ENCODE peak calls at places on chromosomes 2 and 18, in five cellular contexts. L is tibial nerve, O is uterus, S is body of pancreas, W is esophagus squamous epithelium. Z is an unnamed sample. For H3K36me3, the result is how much of the 10 kb centered on the place peaks cover.

GRCh38 chr2:4533806-4534205 is 830.4 kb downstream of the DCDC2C start:
- DNase-seq in W (no peak), S (no peak), L (no peak), O (no peak), Z (no peak)

GRCh38 chr18:13219012-13219396 is 444 bp downstream of the LDLRAD4 start:
- DNase-seq in W (no peak), S (no peak), L (no peak), O (no peak), Z (no peak)

GRCh38 chr2:121388371-121388770 is 103.4 kb upstream of the TFCP2L1 start:
- DNase-seq in L (no peak), S (no peak), W (no peak), O (no peak), Z (no peak)

GRCh38 chr2:54669677-54670484 is 53.6 kb upstream of the EML6 start:
- DNase-seq in W (no peak), O (peak), S (peak), L (no peak), Z (no peak)

GRCh38 chr18:59459352-59460059 is 100.4 kb upstream of the LMAN1 start:
- DNase-seq in O (no peak), S (no peak), W (no peak), L (no peak), Z (peak)

GRCh38 chr2:70785137-70785911 is 5.1 kb downstream of the FIGLA start:
- DNase-seq in L (no peak), S (no peak), O (no peak), W (no peak), Z (peak)

GRCh38 chr2:20366672-20367116 is 16.1 kb upstream of the PUM2 start:
- DNase-seq in L (no peak), O (no peak), W (no peak), S (no peak), Z (no peak)

GRCh38 chr2:121777699-121778058 is 22.2 kb downstream of the TSN start:
- DNase-seq in S (no peak), W (no peak), O (no peak), L (no peak), Z (peak)

GRCh38 chr2:79860233-79861058 is 347.6 kb downstream of the CTNNA2 start:
- DNase-seq in O (no peak), L (no peak), S (peak), W (no peak), Z (no peak)

GRCh38 chr2:150134223-150134858 is 353.1 kb downstream of the RND3 start:
- DNase-seq in W (no peak), L (no peak), O (no peak), S (no peak), Z (no peak)

GRCh38 chr2:158921599-158922408 is 46.6 kb upstream of the TANC1 start:
- DNase-seq in S (no peak), O (no peak), L (no peak), W (no peak), Z (no peak)

GRCh38 chr2:42171396-42171971 is 2.3 kb downstream of the EML4 start:
- DNase-seq in O (no peak), S (no peak), W (no peak), L (no peak), Z (no peak)

GRCh38 chr2:226211439-226211838 is 588.2 kb downstream of the IRS1 start:
- DNase-seq in L (no peak), W (no peak), S (peak), O (no peak), Z (peak)

GRCh38 chr2:216925632-216926366 is 65.9 kb upstream of the TNP1 start:
- DNase-seq in S (no peak), O (no peak), W (no peak), L (no peak), Z (no peak)

GRCh38 chr2:152657042-152657441 is 60.2 kb downstream of the PRPF40A start:
- DNase-seq in O (no peak), W (no peak), S (no peak), L (no peak), Z (no peak)
- H3K36me3 ChIP-seq in O (under half), W (half or more), S (under half), L (half or more), Z (under half)

DNA sequence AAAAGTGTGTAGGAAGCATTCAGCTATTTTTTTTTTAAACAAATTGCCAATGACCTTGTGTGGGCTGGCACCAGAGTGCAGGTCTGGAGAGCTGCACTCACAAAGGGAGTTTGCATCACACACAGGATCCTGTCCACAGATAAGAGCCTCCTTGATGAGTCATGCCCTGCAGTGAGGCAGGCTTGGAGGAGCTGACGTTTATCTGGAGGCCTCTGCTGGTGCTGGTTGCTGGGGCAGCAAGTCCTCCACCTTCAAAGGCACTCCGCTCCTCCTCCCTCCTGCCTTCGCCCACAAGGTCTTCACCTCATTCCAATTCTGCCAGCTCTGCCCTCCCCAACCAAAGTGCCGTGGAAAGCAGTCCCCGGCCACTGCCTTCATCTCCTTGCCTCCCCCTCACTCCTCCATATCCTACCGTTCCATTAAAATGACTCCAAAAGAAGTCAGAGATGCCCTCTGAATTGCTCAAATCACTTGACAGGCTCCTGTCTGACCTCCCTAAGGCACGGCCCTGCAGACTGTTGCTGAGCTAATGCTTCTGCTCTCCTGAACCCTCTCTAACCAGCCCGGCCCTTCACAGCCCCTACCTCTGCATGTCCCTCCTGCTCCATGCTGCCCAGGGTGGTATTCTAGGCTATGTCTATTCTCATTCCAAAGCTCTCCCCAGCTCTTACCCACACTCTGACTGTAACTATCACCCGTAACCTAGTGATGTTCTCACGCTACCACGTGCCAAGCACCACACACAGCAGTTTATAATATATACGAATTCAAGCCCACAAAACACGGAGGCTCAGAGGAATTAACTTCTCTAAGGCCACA is 30.9 kb downstream of the LONRF2 start:
- DNase-seq in O (peak), S (peak), W (no peak), L (no peak), Z (peak)
- TF ChIP-seq POLR2A in O (no peak), S (no peak), W (no peak), L (no peak), Z (no peak)

DNA sequence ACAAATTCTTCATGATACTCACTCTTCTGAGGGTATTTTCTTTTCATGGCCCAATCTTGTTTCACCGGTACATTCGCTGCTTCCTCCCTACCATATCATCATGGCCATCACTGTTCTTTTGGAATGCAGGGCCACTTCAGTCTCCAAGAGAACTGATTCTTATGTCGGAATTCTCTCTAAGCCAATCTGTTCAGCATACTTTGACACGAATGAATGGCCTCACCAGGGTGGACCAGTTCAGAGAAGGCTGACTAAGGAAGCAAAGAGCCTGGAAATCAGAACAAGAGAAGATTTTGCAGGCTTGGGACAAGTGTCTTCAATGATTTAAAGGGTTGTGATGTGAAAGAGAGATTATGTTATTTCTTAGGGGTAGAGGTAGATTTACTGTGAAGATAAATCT is 5.0 kb upstream of the EPB41L5 start:
- DNase-seq in S (no peak), L (no peak), W (no peak), O (no peak), Z (no peak)
- H3K4me3 ChIP-seq in S (no peak), L (no peak), W (no peak), O (no peak), Z (no peak)

GRCh38 chr18:63982361-63982760 is 12.5 kb downstream of the SERPINB8 start:
- DNase-seq in S (no peak), O (no peak), W (no peak), L (no peak), Z (no peak)

GRCh38 chr18:63992751-63993150 is 22.9 kb downstream of the SERPINB8 start:
- DNase-seq in W (no peak), L (no peak), S (no peak), O (no peak), Z (no peak)

GRCh38 chr18:63986885-63987284 is 17.0 kb downstream of the SERPINB8 start:
- DNase-seq in W (no peak), S (no peak), O (no peak), L (no peak), Z (no peak)

GRCh38 chr18:63987743-63988142 is 17.9 kb downstream of the SERPINB8 start:
- DNase-seq in W (no peak), S (no peak), L (no peak), O (no peak), Z (no peak)
- H3K36me3 ChIP-seq in W (half or more), S (under half), L (half or more), O (under half), Z (under half)

GRCh38 chr2:190360561-190360960 is 17.2 kb downstream of the INPP1 start:
- DNase-seq in L (no peak), W (no peak), S (no peak), O (no peak), Z (no peak)

GRCh38 chr2:190361572-190361971 is 18.2 kb downstream of the INPP1 start:
- DNase-seq in L (no peak), S (no peak), W (no peak), O (no peak), Z (no peak)

GRCh38 chr2:190357596-190357995 is 14.2 kb downstream of the INPP1 start:
- DNase-seq in O (no peak), L (no peak), W (no peak), S (no peak), Z (no peak)

GRCh38 chr2:190360965-190361364 is 17.6 kb downstream of the INPP1 start:
- DNase-seq in O (no peak), S (no peak), L (no peak), W (no peak), Z (no peak)

DNA sequence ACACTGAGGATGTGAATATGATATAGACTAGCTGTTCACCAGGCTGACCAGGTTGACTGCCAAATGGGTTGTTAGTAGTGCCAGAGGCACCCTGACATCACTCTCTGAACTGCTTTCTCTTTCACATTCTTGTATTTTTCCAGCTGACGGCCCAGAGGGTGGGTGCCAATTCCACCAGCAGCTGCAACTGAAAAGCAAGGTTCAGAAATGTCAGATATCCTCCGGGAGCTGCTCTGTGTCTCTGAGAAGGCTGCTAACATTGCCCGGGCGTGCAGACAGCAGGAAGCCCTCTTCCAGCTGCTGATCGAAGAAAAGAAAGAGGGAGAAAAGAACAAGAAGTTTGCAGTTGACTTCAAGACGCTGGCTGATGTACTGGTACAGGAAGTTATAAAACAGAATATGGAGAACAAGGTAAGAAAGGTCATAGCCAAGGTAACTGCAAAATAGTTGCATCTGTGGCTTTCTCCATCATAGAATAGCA is 16.5 kb downstream of the INPP1 start:
- DNase-seq in L (peak), W (no peak), O (peak), S (peak), Z (peak)
- TF ChIP-seq POLR2A in L (no peak), W (no peak), O (no peak), S (no peak), Z (no peak)

GRCh38 chr2:38528008-38528442 is 74.7 kb downstream of the HNRNPLL start:
- DNase-seq in O (no peak), S (no peak), L (no peak), W (no peak), Z (peak)
- H3K4me3 ChIP-seq in O (peak), S (no peak), L (peak), W (peak), Z (peak)

DNA sequence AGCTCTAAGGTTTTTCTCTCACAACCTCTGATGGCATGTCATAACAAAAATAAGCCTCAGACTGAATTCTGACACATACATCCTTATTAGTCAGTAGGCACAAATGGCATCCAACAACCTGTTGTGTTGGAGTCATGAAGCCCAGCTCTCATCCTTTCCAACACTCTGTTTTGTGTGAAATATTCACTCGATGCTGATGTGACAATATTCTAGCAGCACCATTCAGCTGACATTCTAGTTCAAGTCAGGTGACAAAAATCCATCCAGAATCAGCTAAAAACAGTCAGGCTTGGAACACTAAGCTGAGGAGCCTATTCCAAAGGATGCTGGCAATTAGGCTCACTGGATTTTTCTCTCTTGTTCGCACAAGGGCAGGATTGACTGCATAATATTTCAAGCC is 603.1 kb upstream of the ID2 start:
- DNase-seq in L (no peak), S (no peak), O (no peak), W (no peak), Z (no peak)
- H3K36me3 ChIP-seq in L (under half), S (under half), O (under half), W (under half), Z (under half)

GRCh38 chr2:8682719-8683667 is 1.1 kb downstream of the ID2 start:
- DNase-seq in S (peak), O (peak), L (no peak), W (no peak), Z (peak)
- TF ChIP-seq POLR2A in S (peak), O (no peak), L (peak), W (no peak), Z (no peak)

DNA sequence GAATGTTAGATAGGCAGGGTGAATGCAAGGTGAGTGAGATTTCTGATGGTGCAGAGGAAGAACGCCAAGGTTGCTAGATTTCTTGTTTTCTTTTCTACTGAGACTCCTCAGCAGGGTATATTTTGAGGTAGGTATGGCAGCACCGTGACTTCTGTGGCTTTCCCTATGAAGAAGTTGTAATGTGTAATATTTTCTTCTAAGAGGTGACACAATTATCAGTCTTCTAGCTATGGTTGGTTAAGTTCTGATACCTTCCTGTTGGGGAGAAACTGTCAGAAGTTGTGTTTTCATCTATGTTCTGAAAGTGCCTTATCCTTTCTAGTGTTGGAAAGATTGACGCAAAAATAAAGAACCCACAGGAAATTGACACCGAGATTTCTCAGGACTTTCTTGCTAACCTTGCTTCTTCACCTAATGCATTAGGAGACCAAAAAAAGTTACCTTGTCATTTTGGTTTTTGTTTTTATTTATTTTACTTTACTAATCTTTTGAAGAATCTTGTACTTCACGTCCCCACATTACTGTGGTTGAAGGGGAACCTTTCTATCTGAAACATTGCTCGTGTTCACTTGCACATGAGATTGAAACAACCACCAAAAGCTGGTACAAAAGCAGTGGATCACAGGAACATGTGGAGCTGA is 11.9 kb downstream of the IL18R1 start:
- DNase-seq in O (no peak), S (no peak), W (no peak), L (no peak), Z (no peak)
- H3K4me3 ChIP-seq in O (no peak), S (no peak), W (no peak), L (no peak), Z (no peak)

GRCh38 chr18:11137400-11137799 is 12.0 kb downstream of the PIEZO2 start:
- DNase-seq in O (no peak), S (peak), W (no peak), L (no peak), Z (no peak)

DNA sequence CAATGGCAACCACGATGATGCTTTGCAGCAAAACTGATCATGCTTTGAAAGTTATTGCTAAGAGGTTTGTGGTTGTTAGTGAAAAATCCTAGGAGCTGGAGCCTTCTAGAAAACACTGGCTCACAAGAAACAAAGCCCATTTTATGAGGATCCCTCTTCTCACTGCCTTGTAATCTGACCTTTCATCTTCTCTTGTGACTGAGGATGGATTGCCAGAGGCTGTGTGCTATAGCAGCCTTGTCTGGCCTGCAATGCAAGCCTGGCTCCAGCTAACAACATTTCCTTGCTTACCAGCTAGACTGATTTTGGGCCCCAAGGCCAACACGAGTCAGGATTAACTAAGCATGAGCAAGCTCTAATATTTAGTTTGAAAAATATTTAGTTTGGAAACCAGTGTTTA is 13.1 kb downstream of the PIEZO2 start:
- DNase-seq in W (no peak), S (no peak), L (no peak), O (no peak), Z (no peak)
- H3K36me3 ChIP-seq in W (under half), S (under half), L (under half), O (under half), Z (under half)